ENCODE peak calls at places on chromosome 7, in eight cellular contexts. B, X, D, L, N, W, J and T are unnamed samples.

GRCh38 chr7:42605800-42606199 is 306.1 kb downstream of the C7orf25 start:
- DNase-seq in B (no peak), X (no peak), D (no peak), L (no peak), N (no peak), W (no peak), J (no peak), T (no peak)

GRCh38 chr7:3897430-3898385 is 596.7 kb downstream of the SDK1 start:
- DNase-seq in B (peak), X (peak), D (no peak), L (peak), N (peak), W (no peak), J (no peak), T (peak)

GRCh38 chr7:101553018-101553770 is 75.9 kb downstream of the MYL10 start:
- DNase-seq in B (no peak), X (no peak), D (no peak), L (no peak), N (no peak), W (peak), J (no peak), T (no peak)

GRCh38 chr7:121831320-121831719 is 41.6 kb upstream of the PTPRZ1 start:
- DNase-seq in B (no peak), X (no peak), D (no peak), L (peak), N (peak), W (no peak), J (no peak), T (no peak)

GRCh38 chr7:91285966-91286365 is 21.7 kb downstream of the FZD1 start:
- DNase-seq in B (no peak), X (no peak), D (no peak), L (no peak), N (no peak), W (no peak), J (no peak), T (no peak)

GRCh38 chr7:148944935-148945934 is 61.1 kb upstream of the EZH2 start:
- DNase-seq in B (no peak), X (no peak), D (peak), L (no peak), N (no peak), W (no peak), J (no peak), T (no peak)

GRCh38 chr7:105014725-105015630 is 973 bp downstream of the KMT2E start:
- DNase-seq in B (peak), X (peak), D (no peak), L (peak), N (peak), W (no peak), J (no peak), T (peak)

GRCh38 chr7:8109196-8110022 is 140.8 kb downstream of the GLCCI1 start:
- DNase-seq in B (no peak), X (no peak), D (no peak), L (no peak), N (no peak), W (no peak), J (no peak), T (no peak)

GRCh38 chr7:123747620-123748141 is 1.1 kb downstream of the WASL start:
- DNase-seq in B (peak), X (peak), D (no peak), L (peak), N (peak), W (no peak), J (peak), T (peak)

GRCh38 chr7:130896051-130896881 is 162.3 kb upstream of the KLF14 start:
- DNase-seq in B (no peak), X (no peak), D (no peak), L (no peak), N (no peak), W (no peak), J (no peak), T (peak)

GRCh38 chr7:157292770-157293412 is 43.9 kb upstream of the DNAJB6 start:
- DNase-seq in B (no peak), X (no peak), D (no peak), L (no peak), N (no peak), W (no peak), J (no peak), T (no peak)

GRCh38 chr7:96887426-96887825 is 117.9 kb upstream of the DLX6 start:
- DNase-seq in B (no peak), X (no peak), D (no peak), L (no peak), N (no peak), W (no peak), J (no peak), T (no peak)

GRCh38 chr7:18753972-18754610 is 258.5 kb downstream of the HDAC9 start:
- DNase-seq in B (no peak), X (no peak), D (peak), L (no peak), N (no peak), W (no peak), J (no peak), T (no peak)

GRCh38 chr7:146053492-146053891 is 63.1 kb upstream of the CNTNAP2 start:
- DNase-seq in B (no peak), X (no peak), D (no peak), L (no peak), N (no peak), W (no peak), J (no peak), T (no peak)

GRCh38 chr7:70322786-70323185 is 724.5 kb downstream of the AUTS2 start:
- DNase-seq in B (no peak), X (no peak), D (no peak), L (no peak), N (no peak), W (no peak), J (no peak), T (no peak)

GRCh38 chr7:2802504-2803341 is 41.4 kb downstream of the GNA12 start:
- DNase-seq in B (no peak), X (no peak), D (no peak), L (peak), N (no peak), W (no peak), J (no peak), T (no peak)

GRCh38 chr7:32212321-32212720 is 142.1 kb upstream of the PDE1C start:
- DNase-seq in B (no peak), X (no peak), D (no peak), L (no peak), N (no peak), W (no peak), J (no peak), T (no peak)

GRCh38 chr7:116861717-116862116 is 670 bp upstream of the CAPZA2 start:
- DNase-seq in B (no peak), X (no peak), D (no peak), L (no peak), N (no peak), W (no peak), J (no peak), T (no peak)

GRCh38 chr7:45699726-45700390 is 125.7 kb downstream of the ADCY1 start:
- DNase-seq in B (no peak), X (no peak), D (no peak), L (no peak), N (no peak), W (no peak), J (peak), T (no peak)

GRCh38 chr7:94643771-94644545 is 12.0 kb downstream of the SGCE start:
- DNase-seq in B (no peak), X (no peak), D (no peak), L (no peak), N (no peak), W (no peak), J (no peak), T (no peak)

GRCh38 chr7:118286131-118286530 is 61.6 kb downstream of the ANKRD7 start:
- DNase-seq in B (no peak), X (no peak), D (no peak), L (no peak), N (no peak), W (no peak), J (no peak), T (no peak)

GRCh38 chr7:48424731-48425130 is 253.5 kb downstream of the ABCA13 start:
- DNase-seq in B (peak), X (no peak), D (no peak), L (peak), N (no peak), W (no peak), J (no peak), T (peak)